ENCODE peak calls at places on chromosomes 6 and 20, in seven cellular contexts. H, A, W, E, U, Z and P are unnamed samples.

GRCh38 chr6:142300758-142301251 is 1.0 kb upstream of the ADGRG6 start:
- DNase-seq in E (peak), H (peak), A (peak), Z (peak), U (no peak), W (no peak), P (no peak)

GRCh38 chr6:1485678-1486077 is 96.3 kb downstream of the FOXF2 start:
- DNase-seq in W (no peak), H (peak), U (no peak), A (peak), Z (no peak), E (peak), P (no peak)

GRCh38 chr6:109527989-109528388 is 45.0 kb upstream of the ZBTB24 start:
- DNase-seq in E (peak), A (peak), H (peak), U (peak), W (no peak), Z (peak), P (no peak)

GRCh38 chr6:169098136-169098535 is 155.5 kb downstream of the THBS2 start:
- DNase-seq in E (peak), H (no peak), A (no peak), W (no peak), Z (no peak), U (no peak), P (no peak)

GRCh38 chr20:22684763-22685443 is 100.5 kb upstream of the FOXA2 start:
- DNase-seq in Z (no peak), A (no peak), U (peak), W (no peak), H (peak), E (no peak), P (no peak)

GRCh38 chr6:163902993-163903392 is 488.5 kb downstream of the QKI start:
- DNase-seq in E (no peak), U (no peak), W (no peak), Z (no peak), A (no peak), H (no peak), P (no peak)

GRCh38 chr6:16333580-16333979 is 95.2 kb downstream of the GMPR start:
- DNase-seq in Z (no peak), E (peak), U (no peak), H (peak), W (no peak), A (no peak), P (no peak)

GRCh38 chr6:90273863-90274262 is 22.8 kb downstream of the BACH2 start:
- DNase-seq in Z (no peak), H (no peak), U (no peak), E (no peak), A (no peak), W (no peak), P (no peak)

GRCh38 chr6:30743099-30744053 is 889 bp upstream of the FLOT1 start:
- DNase-seq in U (peak), E (peak), W (no peak), A (no peak), H (no peak), Z (no peak), P (no peak)

GRCh38 chr6:133567656-133568055 is 321.3 kb upstream of the TCF21 start:
- DNase-seq in Z (no peak), U (no peak), A (no peak), H (no peak), W (no peak), E (peak), P (no peak)

GRCh38 chr6:79946773-79947190 is 571 bp downstream of the ELOVL4 start:
- DNase-seq in A (no peak), Z (no peak), W (no peak), H (peak), E (peak), U (no peak), P (no peak)

GRCh38 chr20:4507288-4507719 is 214.4 kb upstream of the PRND start:
- DNase-seq in H (peak), E (peak), W (no peak), U (no peak), A (no peak), Z (no peak), P (no peak)

GRCh38 chr20:38153011-38153329 is 12.1 kb downstream of the TGM2 start:
- DNase-seq in E (no peak), Z (no peak), W (no peak), U (no peak), A (no peak), H (peak), P (no peak)

GRCh38 chr6:73369157-73369556 is 540 bp downstream of the OOEP start:
- DNase-seq in U (no peak), A (no peak), H (no peak), Z (no peak), W (no peak), E (no peak), P (no peak)
- TF ChIP-seq CEBPB in U (no peak), A (no peak), H (no peak), Z (no peak), W (no peak), E (no peak), P (no peak)

GRCh38 chr20:57482796-57483195 is 42.1 kb downstream of the CTCFL start:
- DNase-seq in E (no peak), Z (no peak), W (no peak), H (no peak), U (no peak), A (no peak), P (no peak)
- TF ChIP-seq CEBPB in E (no peak), Z (no peak), W (no peak), H (no peak), U (no peak), A (no peak), P (no peak)

GRCh38 chr6:6392214-6393068 is 72.0 kb upstream of the F13A1 start:
- DNase-seq in H (no peak), A (no peak), E (no peak), U (no peak), W (no peak), Z (no peak), P (peak)
- TF ChIP-seq CEBPB in H (no peak), A (no peak), E (no peak), U (no peak), W (no peak), Z (no peak), P (no peak)

GRCh38 chr6:41452763-41453162 is 93.4 kb upstream of the FOXP4 start:
- DNase-seq in U (no peak), A (no peak), H (no peak), W (no peak), Z (no peak), E (no peak), P (no peak)

GRCh38 chr6:41451515-41452163 is 94.5 kb upstream of the FOXP4 start:
- DNase-seq in U (no peak), H (no peak), Z (no peak), E (peak), W (no peak), A (no peak), P (no peak)

GRCh38 chr6:41449399-41450245 is 96.6 kb upstream of the FOXP4 start:
- DNase-seq in Z (peak), H (peak), W (no peak), E (no peak), U (no peak), A (no peak), P (no peak)

GRCh38 chr6:41450581-41450980 is 95.6 kb upstream of the FOXP4 start:
- DNase-seq in E (no peak), A (no peak), H (no peak), Z (no peak), W (no peak), U (no peak), P (no peak)

DNA sequence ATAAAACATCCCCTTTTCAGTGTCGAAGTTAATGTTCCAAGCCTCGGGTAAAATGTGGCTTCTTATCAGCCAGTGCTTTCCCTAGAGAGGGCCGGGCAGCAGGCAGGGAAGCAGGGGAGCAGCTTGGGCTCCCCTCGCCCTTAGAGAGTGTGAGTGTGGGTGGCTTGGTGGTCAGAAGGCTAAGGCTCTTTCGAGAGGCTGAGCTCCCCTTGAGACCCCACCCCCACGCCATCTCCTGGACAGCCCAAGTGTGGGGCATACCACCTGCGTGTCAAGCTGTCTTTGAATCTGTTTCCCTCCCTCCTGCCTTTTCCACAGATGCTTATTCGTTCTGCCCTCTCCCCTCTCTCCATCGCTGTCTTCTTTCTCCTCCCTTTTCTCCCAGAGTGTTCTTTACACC is 95.1 kb upstream of the FOXP4 start:
- DNase-seq in U (peak), W (no peak), Z (no peak), A (no peak), H (peak), E (no peak), P (no peak)
- TF ChIP-seq CEBPB in U (no peak), W (no peak), Z (no peak), A (no peak), H (no peak), E (no peak), P (no peak)

GRCh38 chr6:21856096-21856825 is 262.7 kb downstream of the SOX4 start:
- DNase-seq in A (no peak), W (no peak), E (peak), H (peak), U (no peak), Z (no peak), P (no peak)
- TF ChIP-seq CEBPB in A (no peak), W (no peak), E (peak), H (no peak), U (no peak), Z (no peak), P (no peak)

GRCh38 chr6:122612838-122613237 is 2.6 kb downstream of the PKIB start:
- DNase-seq in U (no peak), H (no peak), A (no peak), Z (no peak), W (no peak), E (no peak), P (no peak)

GRCh38 chr6:122615409-122615808 is 5.2 kb downstream of the PKIB start:
- DNase-seq in Z (no peak), E (no peak), H (no peak), A (no peak), U (no peak), W (no peak), P (no peak)

GRCh38 chr6:122614303-122614702 is 4.1 kb downstream of the PKIB start:
- DNase-seq in Z (no peak), H (no peak), U (no peak), W (no peak), E (no peak), A (no peak), P (no peak)

GRCh38 chr6:122609881-122610689 is at the start of gene PKIB:
- DNase-seq in H (peak), Z (peak), A (peak), E (peak), W (peak), U (peak), P (no peak)

GRCh38 chr6:122610690-122611455 is 668 bp downstream of the PKIB start:
- DNase-seq in U (no peak), E (no peak), H (peak), A (peak), Z (peak), W (peak), P (no peak)
- TF ChIP-seq CEBPB in U (no peak), E (no peak), H (no peak), A (no peak), Z (no peak), W (no peak), P (no peak)

GRCh38 chr6:85641522-85641915 is 1.2 kb downstream of the SYNCRIP start:
- DNase-seq in U (no peak), E (peak), Z (no peak), W (no peak), H (no peak), A (no peak), P (no peak)
- TF ChIP-seq CEBPB in U (no peak), E (no peak), Z (no peak), W (no peak), H (no peak), A (no peak), P (no peak)

DNA sequence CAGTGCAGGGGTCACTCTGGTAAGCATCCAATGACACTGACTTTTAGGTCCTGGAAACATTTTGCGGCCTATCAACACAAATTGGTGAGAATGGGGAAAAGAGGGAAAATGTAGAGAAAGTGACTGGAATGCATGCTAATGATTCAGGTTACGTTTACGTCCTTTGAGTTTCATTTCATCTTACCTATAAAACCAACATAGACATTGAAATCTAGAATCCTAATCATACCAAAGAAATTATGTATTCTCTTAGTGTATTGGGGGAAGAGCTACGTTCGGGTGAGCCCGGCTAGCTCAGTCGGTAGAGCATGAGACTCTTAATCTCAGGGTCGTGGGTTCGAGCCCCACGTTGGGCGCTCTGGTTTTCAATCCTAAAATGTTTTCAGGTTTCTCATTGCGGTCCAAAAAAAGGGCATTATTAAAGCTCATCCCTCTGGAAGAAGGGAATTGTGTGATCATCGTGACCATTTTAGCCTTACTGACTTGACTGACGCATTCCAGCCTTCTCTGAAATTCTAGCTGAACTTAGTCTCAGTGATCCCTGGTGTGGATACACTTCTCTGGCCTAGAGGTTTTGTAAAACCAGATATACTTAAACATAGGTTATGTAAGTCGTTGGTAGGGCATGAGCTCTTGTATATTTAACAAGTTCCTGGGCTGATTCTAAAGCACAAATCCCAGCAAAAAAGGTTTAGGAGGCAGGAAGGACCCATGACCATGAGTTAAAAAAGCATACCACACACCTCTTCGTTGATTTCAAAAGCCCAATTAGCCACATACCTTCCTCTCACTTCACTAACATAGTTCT is 18.3 kb downstream of the HMGN4 start:
- DNase-seq in Z (peak), A (peak), U (peak), W (no peak), E (peak), H (peak), P (no peak)
- TF ChIP-seq CEBPB in Z (no peak), A (no peak), U (peak), W (no peak), E (peak), H (no peak), P (no peak)

GRCh38 chr6:25012657-25013056 is 76.9 kb upstream of the RIPOR2 start:
- DNase-seq in E (peak), A (no peak), Z (no peak), H (no peak), W (no peak), U (no peak), P (no peak)
- TF ChIP-seq CEBPB in E (peak), A (no peak), Z (peak), H (peak), W (peak), U (no peak), P (no peak)